ENCODE peak calls at places on chromosomes 1 and 21, in six cellular contexts. One of them, this sample, is unnamed. For H3K9me3, the result is how much of the 10 kb centered on the place peaks cover.

GRCh38 chr1:57748696-57749095 is 324.8 kb upstream of the DAB1 start:
- DNase-seq in testis: no peak
- DNase-seq in psoas muscle: no peak
- DNase-seq in astrocyte: no peak
- DNase-seq in CD4-positive, alpha-beta T cell: no peak
- DNase-seq in A549: no peak
- DNase-seq in this sample: no peak

GRCh38 chr21:31732891-31733520 is 1.1 kb upstream of the SCAF4 start:
- DNase-seq in testis: peak
- DNase-seq in psoas muscle: no peak
- DNase-seq in astrocyte: no peak
- DNase-seq in CD4-positive, alpha-beta T cell: no peak
- DNase-seq in A549: peak
- DNase-seq in this sample: peak

GRCh38 chr1:52423771-52424170 is 19.4 kb downstream of the PRPF38A start:
- DNase-seq in testis: no peak
- DNase-seq in psoas muscle: no peak
- DNase-seq in astrocyte: no peak
- DNase-seq in CD4-positive, alpha-beta T cell: peak
- DNase-seq in A549: no peak
- DNase-seq in this sample: no peak

GRCh38 chr1:200150721-200151120 is 123.2 kb downstream of the NR5A2 start:
- DNase-seq in testis: no peak
- DNase-seq in psoas muscle: no peak
- DNase-seq in astrocyte: peak
- DNase-seq in CD4-positive, alpha-beta T cell: no peak
- DNase-seq in A549: peak
- DNase-seq in this sample: no peak

GRCh38 chr1:179743679-179744400 is 749 bp downstream of the FAM163A start:
- DNase-seq in testis: no peak
- DNase-seq in psoas muscle: no peak
- DNase-seq in astrocyte: no peak
- DNase-seq in CD4-positive, alpha-beta T cell: no peak
- DNase-seq in A549: no peak
- DNase-seq in this sample: peak

GRCh38 chr21:43911935-43912487 is 47.0 kb downstream of the AGPAT3 start:
- DNase-seq in testis: no peak
- DNase-seq in psoas muscle: no peak
- DNase-seq in astrocyte: no peak
- DNase-seq in CD4-positive, alpha-beta T cell: no peak
- DNase-seq in A549: no peak
- DNase-seq in this sample: no peak

GRCh38 chr1:169426174-169426716 is 1.0 kb downstream of the CCDC181 start:
- DNase-seq in testis: no peak
- DNase-seq in psoas muscle: no peak
- DNase-seq in astrocyte: no peak
- DNase-seq in CD4-positive, alpha-beta T cell: no peak
- DNase-seq in A549: no peak
- DNase-seq in this sample: no peak

GRCh38 chr1:153852170-153852569 is 70.6 kb downstream of the GATAD2B start:
- DNase-seq in testis: no peak
- DNase-seq in psoas muscle: no peak
- DNase-seq in astrocyte: no peak
- DNase-seq in CD4-positive, alpha-beta T cell: no peak
- DNase-seq in A549: no peak
- DNase-seq in this sample: no peak

GRCh38 chr1:48744032-48744431 is 32.7 kb downstream of the BEND5 start:
- DNase-seq in testis: no peak
- DNase-seq in psoas muscle: no peak
- DNase-seq in astrocyte: no peak
- DNase-seq in CD4-positive, alpha-beta T cell: no peak
- DNase-seq in A549: peak
- DNase-seq in this sample: no peak

GRCh38 chr1:185636848-185637247 is 97.3 kb upstream of the HMCN1 start:
- DNase-seq in testis: no peak
- DNase-seq in psoas muscle: no peak
- DNase-seq in astrocyte: no peak
- DNase-seq in CD4-positive, alpha-beta T cell: no peak
- DNase-seq in A549: no peak
- DNase-seq in this sample: no peak

GRCh38 chr1:100834779-100835645 is 59.6 kb downstream of the EXTL2 start:
- DNase-seq in testis: no peak
- DNase-seq in psoas muscle: no peak
- DNase-seq in astrocyte: no peak
- DNase-seq in CD4-positive, alpha-beta T cell: no peak
- DNase-seq in A549: peak
- DNase-seq in this sample: peak

GRCh38 chr1:113035086-113035485 is 37.9 kb upstream of the LRIG2 start:
- DNase-seq in testis: no peak
- DNase-seq in psoas muscle: no peak
- DNase-seq in astrocyte: no peak
- DNase-seq in CD4-positive, alpha-beta T cell: no peak
- DNase-seq in A549: no peak
- DNase-seq in this sample: no peak

GRCh38 chr1:182235952-182236650 is 155.5 kb downstream of the GLUL start:
- DNase-seq in testis: no peak
- DNase-seq in psoas muscle: peak
- DNase-seq in astrocyte: peak
- DNase-seq in CD4-positive, alpha-beta T cell: no peak
- DNase-seq in A549: no peak
- DNase-seq in this sample: no peak

DNA sequence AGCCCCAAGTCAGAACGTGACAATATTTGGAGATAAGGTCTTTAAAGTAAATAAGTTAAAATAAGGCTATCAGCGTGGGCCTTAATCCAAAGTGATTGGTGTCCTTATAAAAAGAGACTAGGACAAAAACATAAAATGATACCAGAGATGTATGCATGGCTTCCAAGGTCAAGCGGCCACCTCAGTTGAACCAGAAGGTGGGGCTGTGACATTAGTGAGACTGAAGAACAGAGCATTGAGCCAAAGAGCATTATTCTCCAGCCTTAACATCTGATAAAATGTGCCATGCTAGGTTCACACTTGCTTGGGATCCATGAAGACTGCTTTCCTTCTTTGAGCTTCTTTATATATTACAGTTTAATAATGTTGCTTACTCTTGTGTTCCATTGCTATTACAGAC is 554.6 kb downstream of the PLA2G4A start:
- DNase-seq in testis: no peak
- DNase-seq in psoas muscle: no peak
- DNase-seq in astrocyte: no peak
- DNase-seq in CD4-positive, alpha-beta T cell: no peak
- DNase-seq in A549: no peak
- DNase-seq in this sample: peak
- TF ChIP-seq CTCF in testis: no peak
- TF ChIP-seq CTCF in psoas muscle: no peak
- TF ChIP-seq CTCF in astrocyte: no peak
- TF ChIP-seq CTCF in CD4-positive, alpha-beta T cell: no peak
- TF ChIP-seq CTCF in A549: no peak
- TF ChIP-seq CTCF in this sample: peak

GRCh38 chr1:20666146-20666545 is 5.0 kb upstream of the DDOST start:
- DNase-seq in testis: no peak
- DNase-seq in psoas muscle: no peak
- DNase-seq in astrocyte: no peak
- DNase-seq in CD4-positive, alpha-beta T cell: no peak
- DNase-seq in A549: no peak
- DNase-seq in this sample: no peak
- H3K9me3 ChIP-seq in testis: under half
- H3K9me3 ChIP-seq in psoas muscle: under half
- H3K9me3 ChIP-seq in astrocyte: under half
- H3K9me3 ChIP-seq in CD4-positive, alpha-beta T cell: under half
- H3K9me3 ChIP-seq in A549: under half
- H3K9me3 ChIP-seq in this sample: under half

DNA sequence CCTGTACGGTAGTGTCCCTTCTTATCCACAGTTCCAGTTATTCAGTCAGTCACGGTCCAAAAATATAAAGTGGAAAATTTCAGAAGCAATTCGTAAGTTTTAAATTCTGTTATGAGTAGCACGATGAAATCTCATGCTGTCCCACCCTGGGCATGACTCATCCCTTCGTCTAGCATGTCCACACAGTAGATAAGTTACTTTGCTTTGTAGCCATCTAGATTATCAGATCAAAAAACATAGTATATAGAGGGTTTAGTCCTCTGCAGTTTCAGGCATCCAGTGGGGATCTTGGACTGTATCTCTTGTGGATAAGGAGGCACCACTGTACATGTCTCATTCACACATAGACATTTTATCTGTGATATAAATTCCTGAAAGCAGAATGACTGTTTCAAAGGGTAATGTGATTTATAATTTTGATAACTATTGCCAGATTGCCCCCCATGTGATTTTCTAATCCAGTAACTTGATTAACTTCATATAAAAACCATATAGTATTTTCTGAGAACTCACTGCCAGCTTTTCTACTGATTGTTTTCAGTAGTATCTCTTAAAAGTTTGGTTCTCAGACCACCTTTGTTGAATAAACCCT is 143.3 kb downstream of the DYRK1A start:
- DNase-seq in testis: no peak
- DNase-seq in psoas muscle: no peak
- DNase-seq in astrocyte: peak
- DNase-seq in CD4-positive, alpha-beta T cell: no peak
- DNase-seq in A549: no peak
- DNase-seq in this sample: no peak
- H3K27ac ChIP-seq in testis: no peak
- H3K27ac ChIP-seq in psoas muscle: no peak
- H3K27ac ChIP-seq in astrocyte: no peak
- H3K27ac ChIP-seq in CD4-positive, alpha-beta T cell: no peak
- H3K27ac ChIP-seq in A549: no peak
- H3K27ac ChIP-seq in this sample: no peak

GRCh38 chr1:25611843-25612242 is 4.7 kb upstream of the MAN1C1 start:
- DNase-seq in testis: no peak
- DNase-seq in psoas muscle: no peak
- DNase-seq in astrocyte: no peak
- DNase-seq in CD4-positive, alpha-beta T cell: no peak
- DNase-seq in A549: no peak
- DNase-seq in this sample: no peak

GRCh38 chr1:25609921-25610320 is 6.7 kb upstream of the MAN1C1 start:
- DNase-seq in testis: peak
- DNase-seq in psoas muscle: no peak
- DNase-seq in astrocyte: no peak
- DNase-seq in CD4-positive, alpha-beta T cell: no peak
- DNase-seq in A549: no peak
- DNase-seq in this sample: peak

GRCh38 chr1:25607123-25607522 is 9.5 kb upstream of the MAN1C1 start:
- DNase-seq in testis: no peak
- DNase-seq in psoas muscle: no peak
- DNase-seq in astrocyte: no peak
- DNase-seq in CD4-positive, alpha-beta T cell: no peak
- DNase-seq in A549: no peak
- DNase-seq in this sample: no peak

GRCh38 chr1:25610822-25611630 is 5.6 kb upstream of the MAN1C1 start:
- DNase-seq in testis: no peak
- DNase-seq in psoas muscle: no peak
- DNase-seq in astrocyte: no peak
- DNase-seq in CD4-positive, alpha-beta T cell: no peak
- DNase-seq in A549: no peak
- DNase-seq in this sample: no peak

DNA sequence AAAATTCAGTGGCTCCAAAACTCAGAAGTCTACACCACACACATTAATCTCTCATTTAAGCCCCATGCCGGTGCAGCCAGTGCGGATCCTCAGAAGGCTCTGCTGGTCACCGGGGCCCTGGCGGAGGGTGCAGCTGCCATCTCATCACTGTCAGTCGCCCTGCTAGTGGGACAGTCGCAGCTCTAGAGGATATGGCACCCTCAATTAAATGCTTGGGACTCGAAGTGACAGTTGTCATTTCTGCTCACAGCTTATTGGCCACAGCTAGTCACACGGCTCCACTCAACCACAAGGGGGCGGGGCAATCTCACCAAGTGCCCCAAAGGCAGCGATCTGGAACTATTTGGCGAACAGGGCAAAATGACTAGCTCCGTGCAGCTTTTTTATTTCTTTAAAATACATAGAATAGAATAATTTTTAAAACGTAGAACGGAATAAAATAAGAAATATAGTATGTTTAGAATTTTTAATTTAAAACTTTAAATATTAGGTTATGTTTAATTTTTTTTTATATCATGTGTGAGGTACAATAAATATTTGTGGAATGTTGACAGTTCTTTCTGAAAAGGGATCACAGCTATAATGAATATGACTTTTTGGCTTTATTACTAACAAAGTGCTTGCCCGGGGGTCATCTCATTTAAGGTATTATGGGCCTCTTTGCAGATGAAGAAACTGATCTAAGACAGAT is 8.0 kb upstream of the MAN1C1 start:
- DNase-seq in testis: peak
- DNase-seq in psoas muscle: peak
- DNase-seq in astrocyte: peak
- DNase-seq in CD4-positive, alpha-beta T cell: peak
- DNase-seq in A549: peak
- DNase-seq in this sample: peak
- TF ChIP-seq CTCF in testis: peak
- TF ChIP-seq CTCF in psoas muscle: peak
- TF ChIP-seq CTCF in astrocyte: peak
- TF ChIP-seq CTCF in CD4-positive, alpha-beta T cell: peak
- TF ChIP-seq CTCF in A549: peak
- TF ChIP-seq CTCF in this sample: peak

GRCh38 chr1:106680922-106681321 is 375.6 kb upstream of the PRMT6 start:
- DNase-seq in testis: no peak
- DNase-seq in psoas muscle: no peak
- DNase-seq in astrocyte: no peak
- DNase-seq in CD4-positive, alpha-beta T cell: no peak
- DNase-seq in A549: no peak
- DNase-seq in this sample: no peak
- H3K9me3 ChIP-seq in testis: under half
- H3K9me3 ChIP-seq in psoas muscle: under half
- H3K9me3 ChIP-seq in astrocyte: under half
- H3K9me3 ChIP-seq in CD4-positive, alpha-beta T cell: under half
- H3K9me3 ChIP-seq in A549: under half
- H3K9me3 ChIP-seq in this sample: under half

DNA sequence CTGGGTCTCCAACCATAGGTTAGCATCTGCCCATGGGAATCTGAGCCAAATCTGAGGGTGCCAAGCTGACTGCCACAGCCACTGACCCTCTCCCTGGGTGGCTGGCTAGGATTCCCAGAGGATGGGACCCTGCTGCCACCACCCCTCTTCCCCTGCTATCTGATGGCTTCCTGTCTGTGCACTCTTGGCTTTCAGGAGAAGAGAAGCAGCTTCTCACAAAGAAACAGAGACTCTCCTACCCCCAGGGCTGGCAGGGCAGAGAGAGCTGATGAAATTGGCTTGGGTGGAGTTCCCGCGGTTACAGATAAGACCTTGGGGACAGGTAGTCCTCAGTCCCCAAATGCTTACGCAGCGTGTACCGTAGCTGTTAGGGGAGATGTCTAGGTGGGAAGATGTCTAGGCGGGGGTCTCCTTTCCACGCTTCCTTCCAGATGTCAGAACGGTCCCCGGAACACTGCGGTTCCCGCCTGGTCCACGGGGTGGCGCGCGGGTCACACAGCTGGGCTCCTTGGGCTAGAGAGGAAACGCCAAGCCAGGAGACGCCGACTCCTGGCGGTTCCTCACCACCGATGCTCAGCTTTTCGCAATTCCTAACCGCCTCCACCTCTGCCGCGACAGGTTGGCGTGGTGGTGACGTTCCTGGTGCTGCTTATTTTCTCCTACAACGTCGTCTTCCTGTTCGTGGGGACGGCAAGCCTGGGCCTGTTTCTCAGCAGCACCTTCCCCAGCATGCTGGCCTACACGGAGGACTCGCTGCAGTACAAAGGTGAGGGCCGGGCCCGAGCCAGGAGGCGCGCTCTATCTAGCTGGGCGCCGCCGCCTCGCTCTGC is 40.1 kb downstream of the ELK4 start:
- DNase-seq in testis: peak
- DNase-seq in psoas muscle: peak
- DNase-seq in astrocyte: peak
- DNase-seq in CD4-positive, alpha-beta T cell: peak
- DNase-seq in A549: peak
- DNase-seq in this sample: peak
- H3K27ac ChIP-seq in testis: no peak
- H3K27ac ChIP-seq in psoas muscle: no peak
- H3K27ac ChIP-seq in astrocyte: no peak
- H3K27ac ChIP-seq in CD4-positive, alpha-beta T cell: peak
- H3K27ac ChIP-seq in A549: peak
- H3K27ac ChIP-seq in this sample: no peak

This sample was measured in endodermal cell.